ENCODE peak calls at places on chromosomes 1 and 21, in five cellular contexts. V is upper lobe of left lung, N is K562, E is GM12878, C is HepG2. T is an unnamed sample.

GRCh38 chr1:207308451-207309190 is 12.9 kb upstream of the CD55 start:
- ATAC-seq in N (peak), V (no peak), E (no peak), C (no peak), T (no peak)

GRCh38 chr1:156926175-156926574 is 5.7 kb downstream of the LRRC71 start:
- ATAC-seq in E (peak), C (no peak), N (peak), V (peak), T (no peak)

GRCh38 chr21:32806810-32807386 is 35.3 kb upstream of the PAXBP1 start:
- ATAC-seq in C (no peak), N (no peak), V (no peak), E (no peak), T (no peak)

GRCh38 chr1:68197891-68198290 is 34.4 kb downstream of the WLS start:
- ATAC-seq in N (no peak), C (peak), E (no peak), V (no peak), T (no peak)

GRCh38 chr1:182952677-182953444 is at the start of gene SHCBP1L:
- ATAC-seq in E (no peak), V (peak), C (no peak), N (no peak), T (peak)

GRCh38 chr1:213669964-213670691 is 317.6 kb upstream of the PROX1 start:
- ATAC-seq in E (no peak), V (no peak), N (no peak), C (peak), T (no peak)

GRCh38 chr1:159991513-159991912 is 37.5 kb upstream of the SLAMF9 start:
- ATAC-seq in N (no peak), C (no peak), E (no peak), V (peak), T (no peak)

GRCh38 chr1:181504294-181505115 is 21.2 kb downstream of the CACNA1E start:
- ATAC-seq in N (peak), E (peak), C (peak), V (no peak), T (no peak)

GRCh38 chr1:92817986-92818764 is 13.7 kb upstream of the RPL5 start:
- ATAC-seq in N (peak), E (peak), C (no peak), V (peak), T (peak)

GRCh38 chr1:9421533-9421873 is 117.8 kb upstream of the SLC25A33 start:
- ATAC-seq in N (no peak), C (peak), E (no peak), V (no peak), T (no peak)

GRCh38 chr1:231691618-231692259 is 65.1 kb downstream of the DISC1 start:
- ATAC-seq in E (peak), N (peak), C (peak), V (no peak), T (peak)

GRCh38 chr21:23398726-23399125 is 2208.6 kb downstream of the MRPL39 start:
- ATAC-seq in E (no peak), C (no peak), V (no peak), N (no peak), T (no peak)

GRCh38 chr1:1425753-1426495 is 4.8 kb upstream of the ANKRD65 start:
- ATAC-seq in N (peak), E (peak), V (no peak), C (peak), T (no peak)

GRCh38 chr1:93029317-93029716 is 49.8 kb upstream of the MTF2 start:
- ATAC-seq in C (no peak), E (peak), V (no peak), N (no peak), T (no peak)

GRCh38 chr1:9068971-9069323 is 488 bp downstream of the SLC2A5 start:
- ATAC-seq in N (no peak), E (peak), V (no peak), C (no peak), T (peak)

GRCh38 chr1:247304046-247304445 is 27.6 kb downstream of the ZNF496 start:
- ATAC-seq in V (no peak), C (no peak), E (no peak), N (no peak), T (no peak)

GRCh38 chr1:6498576-6499111 is 7.2 kb upstream of the PLEKHG5 start:
- ATAC-seq in E (peak), N (peak), V (no peak), C (peak), T (no peak)

GRCh38 chr1:201019321-201019977 is 4.1 kb downstream of the KIF21B start:
- ATAC-seq in E (peak), N (peak), V (peak), C (no peak), T (no peak)
- TF ChIP-seq POLR2AphosphoS5 in E (no peak), N (peak), V (no peak), C (no peak), T (no peak)

DNA sequence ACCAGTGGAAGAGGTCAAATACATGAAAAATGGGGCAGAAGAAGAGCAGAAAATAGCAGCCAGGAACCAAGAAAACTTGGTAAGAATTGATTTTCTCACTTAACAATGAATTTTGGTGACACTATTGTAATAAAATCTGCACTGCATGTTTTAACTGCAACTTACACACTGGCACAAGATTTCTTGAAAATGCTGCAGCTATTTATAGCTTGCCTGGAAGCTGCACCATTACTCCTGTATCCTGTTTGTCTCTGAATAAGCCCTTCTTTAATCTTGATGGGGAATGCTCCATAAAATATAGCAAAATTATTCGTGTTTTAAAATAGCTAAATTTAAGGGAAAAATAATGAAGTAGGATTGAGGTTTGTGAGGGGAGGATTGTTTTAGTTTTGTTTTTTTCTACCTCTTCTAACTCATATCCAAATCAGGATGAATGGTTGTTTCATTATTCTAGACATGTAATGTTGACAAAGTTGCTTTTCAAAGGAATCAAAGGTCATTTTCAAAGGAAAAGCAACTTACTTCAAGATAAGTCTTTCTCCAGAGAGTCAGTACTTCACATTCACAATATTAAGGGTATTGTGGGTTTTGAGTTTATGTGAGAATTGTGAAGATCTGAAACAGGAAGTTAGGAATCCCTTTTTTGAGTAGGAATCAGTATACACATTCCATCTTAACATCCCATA is 120.9 kb downstream of the C1orf21 start:
- ATAC-seq in C (no peak), N (no peak), V (no peak), E (no peak), T (no peak)
- TF ChIP-seq EP300 in C (no peak), N (no peak), V (peak), E (no peak), T (no peak)

DNA sequence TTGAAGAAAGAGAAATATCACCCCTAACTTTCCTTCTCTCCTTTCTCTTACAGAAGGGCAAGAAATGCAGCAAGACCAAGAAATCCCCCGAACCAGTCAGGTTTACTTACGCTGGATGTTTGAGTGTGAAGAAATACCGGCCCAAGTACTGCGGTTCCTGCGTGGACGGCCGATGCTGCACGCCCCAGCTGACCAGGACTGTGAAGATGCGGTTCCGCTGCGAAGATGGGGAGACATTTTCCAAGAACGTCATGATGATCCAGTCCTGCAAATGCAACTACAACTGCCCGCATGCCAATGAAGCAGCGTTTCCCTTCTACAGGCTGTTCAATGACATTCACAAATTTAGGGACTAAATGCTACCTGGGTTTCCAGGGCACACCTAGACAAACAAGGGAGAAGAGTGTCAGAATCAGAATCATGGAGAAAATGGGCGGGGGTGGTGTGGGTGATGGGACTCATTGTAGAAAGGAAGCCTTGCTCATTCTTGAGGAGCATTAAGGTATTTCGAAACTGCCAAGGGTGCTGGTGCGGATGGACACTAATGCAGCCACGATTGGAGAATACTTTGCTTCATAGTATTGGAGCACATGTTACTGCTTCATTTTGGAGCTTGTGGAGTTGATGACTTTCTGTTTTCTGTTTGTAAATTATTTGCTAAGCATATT is 2.3 kb downstream of the CCN1 start:
- ATAC-seq in C (no peak), N (no peak), V (no peak), E (no peak), T (no peak)
- TF ChIP-seq POLR2AphosphoS5 in C (no peak), N (no peak), V (no peak), E (no peak), T (peak)

GRCh38 chr1:109396513-109396839 is 1.2 kb downstream of the SORT1 start:
- ATAC-seq in N (no peak), V (no peak), C (no peak), E (no peak), T (no peak)

GRCh38 chr1:109396971-109397370 is 747 bp downstream of the SORT1 start:
- ATAC-seq in V (no peak), E (no peak), C (no peak), N (peak), T (no peak)

GRCh38 chr1:109398343-109399225 is 866 bp upstream of the SORT1 start:
- ATAC-seq in C (peak), E (no peak), V (no peak), N (peak), T (no peak)

GRCh38 chr1:109399326-109399957 is 1.7 kb upstream of the SORT1 start:
- ATAC-seq in N (no peak), C (no peak), E (peak), V (no peak), T (no peak)

GRCh38 chr1:109397451-109398342 is at the start of gene SORT1:
- ATAC-seq in V (peak), N (peak), E (peak), C (peak), T (peak)
- TF ChIP-seq EP300 in V (no peak), N (no peak), E (no peak), C (no peak), T (no peak)

GRCh38 chr1:235077571-235078479 is 50.8 kb downstream of the TOMM20 start:
- ATAC-seq in V (no peak), E (peak), N (no peak), C (no peak), T (no peak)
- TF ChIP-seq POLR2AphosphoS5 in V (no peak), E (peak), N (no peak), C (no peak), T (no peak)

T was measured in gastroesophageal sphincter.